ENCODE peak calls at places on chromosomes 11 and 22, in six cellular contexts. A is GM23338, T is body of pancreas, K is AG04450, Z is GM12865, L is ascending aorta. D is an unnamed sample.

GRCh38 chr11:95520765-95521542 is 268.6 kb downstream of the FAM76B start:
- DNase-seq in T (no peak), A (no peak), L (no peak), K (no peak), Z (no peak), D (peak)

GRCh38 chr11:45900916-45901617 is 6.0 kb downstream of the FREY1 start:
- DNase-seq in A (peak), T (peak), L (no peak), K (no peak), Z (no peak), D (no peak)

GRCh38 chr22:45742866-45743450 is 71.3 kb downstream of the ATXN10 start:
- DNase-seq in T (no peak), K (no peak), Z (no peak), A (no peak), L (peak), D (no peak)

GRCh38 chr22:31575190-31575589 is 78.9 kb downstream of the SFI1 start:
- DNase-seq in L (no peak), K (no peak), Z (no peak), T (no peak), A (no peak), D (no peak)

GRCh38 chr11:43866520-43866919 is 14.1 kb upstream of the ALKBH3 start:
- DNase-seq in L (no peak), K (no peak), Z (no peak), A (no peak), T (no peak), D (no peak)

GRCh38 chr11:117185739-117186430 is 7.3 kb downstream of the SIDT2 start:
- DNase-seq in Z (peak), A (no peak), K (no peak), L (no peak), T (no peak), D (no peak)

GRCh38 chr11:111512296-111513239 is at the start of gene BTG4:
- DNase-seq in T (no peak), L (no peak), K (no peak), A (peak), Z (no peak), D (no peak)

GRCh38 chr11:3049430-3050243 is 7.6 kb downstream of the CARS1 start:
- DNase-seq in L (peak), Z (peak), K (peak), T (peak), A (no peak), D (peak)

GRCh38 chr11:31233425-31233824 is 136.1 kb downstream of the DCDC1 start:
- DNase-seq in L (no peak), T (no peak), Z (peak), A (peak), K (no peak), D (no peak)

GRCh38 chr11:65382804-65383368 is 440 bp upstream of the SLC25A45 start:
- DNase-seq in T (peak), L (no peak), K (no peak), Z (no peak), A (no peak), D (no peak)
- H3K4me3 ChIP-seq in T (no peak), L (peak), K (peak), Z (peak), A (no peak), D (peak)

GRCh38 chr11:64225608-64226506 is at the start of the genes NUDT22 and TRPT1:
- DNase-seq in Z (peak), L (peak), K (peak), T (peak), A (peak), D (peak)
- TF ChIP-seq CTCF in Z (peak), L (peak), K (peak), T (peak), A (peak), D (peak)

GRCh38 chr22:37201066-37201820 is 11.0 kb downstream of the SSTR3 start:
- DNase-seq in T (no peak), Z (no peak), K (no peak), A (no peak), L (no peak), D (no peak)

GRCh38 chr22:37197451-37198289 is 9.6 kb upstream of the C1QTNF6 start:
- DNase-seq in K (no peak), T (peak), Z (no peak), L (peak), A (no peak), D (no peak)

GRCh38 chr22:37198290-37199102 is 10.4 kb upstream of the C1QTNF6 start:
- DNase-seq in T (peak), K (no peak), L (peak), Z (peak), A (peak), D (no peak)

GRCh38 chr22:37199103-37199838 is 11.2 kb upstream of the C1QTNF6 start:
- DNase-seq in K (peak), L (peak), Z (peak), A (peak), T (peak), D (peak)

GRCh38 chr22:37199839-37200161 is 11.8 kb upstream of the C1QTNF6 start:
- DNase-seq in A (peak), L (no peak), K (no peak), T (no peak), Z (no peak), D (no peak)
- H3K4me3 ChIP-seq in A (peak), L (peak), K (peak), T (no peak), Z (peak), D (no peak)

DNA sequence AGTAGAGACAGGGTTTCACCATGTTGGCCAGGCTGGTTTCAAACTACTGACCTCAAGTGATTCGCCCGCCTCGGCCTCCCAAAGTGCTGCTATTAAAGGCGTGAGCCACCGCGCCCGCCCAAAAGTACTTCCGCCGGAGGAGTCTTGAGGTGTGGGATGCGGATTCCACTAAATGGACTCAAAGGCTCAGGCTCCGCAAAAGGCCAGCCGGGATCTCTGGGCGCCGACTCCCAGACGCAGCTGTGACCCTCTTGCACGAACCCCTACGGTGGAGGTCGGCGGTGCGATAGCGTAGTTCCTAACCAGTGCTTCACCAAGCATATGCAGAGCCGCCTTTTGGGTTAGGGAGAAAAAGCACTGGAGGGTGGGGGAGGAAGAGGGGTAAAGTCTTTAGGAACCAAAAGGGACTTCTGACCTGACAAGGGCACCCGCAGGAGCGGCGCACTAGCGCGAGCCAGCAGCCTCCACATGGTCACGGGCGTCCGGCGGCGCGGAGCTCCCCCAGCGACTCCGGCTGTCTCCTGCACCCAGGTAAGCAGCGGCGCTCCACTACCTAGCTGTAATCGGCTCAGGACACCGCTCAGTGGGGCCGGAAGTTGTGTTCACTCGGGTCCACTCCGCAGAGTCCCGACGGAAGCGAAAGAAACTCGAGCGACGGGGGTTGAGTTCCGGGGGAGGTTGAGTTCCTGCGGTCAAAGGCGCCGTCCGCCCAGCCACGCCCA is at the start of gene MRPL16:
- DNase-seq in Z (peak), A (peak), K (peak), L (peak), T (peak), D (peak)
- TF ChIP-seq CTCF in Z (peak), A (peak), K (peak), L (peak), T (peak), D (peak)

GRCh38 chr11:62000539-62001446 is 33.4 kb upstream of the FTH1 start:
- DNase-seq in Z (no peak), L (no peak), A (no peak), T (no peak), K (no peak), D (no peak)

GRCh38 chr11:62001450-62002178 is 34.2 kb upstream of the FTH1 start:
- DNase-seq in K (no peak), T (peak), L (no peak), A (no peak), Z (no peak), D (no peak)

GRCh38 chr11:62005231-62005661 is 37.8 kb upstream of the FTH1 start:
- DNase-seq in T (no peak), L (no peak), Z (no peak), A (no peak), K (no peak), D (no peak)

GRCh38 chr11:62008177-62008576 is 40.7 kb upstream of the FTH1 start:
- DNase-seq in K (no peak), L (no peak), Z (peak), A (no peak), T (no peak), D (no peak)

GRCh38 chr11:62004473-62004872 is 37.0 kb upstream of the FTH1 start:
- DNase-seq in L (peak), Z (peak), A (no peak), K (peak), T (no peak), D (peak)
- H3K4me3 ChIP-seq in L (no peak), Z (no peak), A (no peak), K (no peak), T (no peak), D (no peak)

DNA sequence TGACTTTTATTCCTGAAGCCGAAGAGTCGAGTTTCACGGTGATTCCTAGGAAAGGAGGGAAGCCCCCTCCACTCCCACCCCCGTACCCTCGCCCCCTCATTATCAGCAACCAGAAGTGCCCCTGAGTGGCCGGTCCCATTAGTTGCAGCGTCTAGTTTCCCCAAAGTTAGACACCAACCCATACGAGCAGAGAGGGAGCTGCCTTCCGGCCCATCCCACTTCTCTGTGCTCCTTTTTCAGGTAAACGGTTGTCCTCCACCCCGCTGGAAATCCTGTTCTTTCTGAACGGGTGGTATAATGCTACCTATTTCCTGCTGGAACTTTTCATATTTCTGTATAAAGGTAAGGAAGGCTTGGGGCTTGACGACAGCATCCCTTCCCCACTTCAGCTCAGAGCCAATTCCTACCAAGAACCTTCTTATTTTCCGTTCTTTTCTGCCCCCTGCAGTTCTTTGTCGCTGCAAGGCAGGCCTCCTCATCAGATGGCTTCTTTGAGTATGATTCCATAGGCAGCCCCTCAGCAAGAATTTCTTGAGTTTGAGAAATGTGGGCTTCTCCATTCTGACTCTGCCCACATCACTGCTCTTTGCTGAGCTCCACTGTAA is 706 bp downstream of the TMEM216 start:
- DNase-seq in L (no peak), Z (peak), K (no peak), A (peak), T (no peak), D (no peak)
- TF ChIP-seq CTCF in L (peak), Z (peak), K (peak), A (peak), T (no peak), D (peak)

GRCh38 chr11:8809185-8809584 is 101.8 kb upstream of the AKIP1 start:
- DNase-seq in A (no peak), T (no peak), Z (no peak), L (no peak), K (no peak), D (no peak)
- H3K4me3 ChIP-seq in A (no peak), T (peak), Z (no peak), L (peak), K (peak), D (peak)

DNA sequence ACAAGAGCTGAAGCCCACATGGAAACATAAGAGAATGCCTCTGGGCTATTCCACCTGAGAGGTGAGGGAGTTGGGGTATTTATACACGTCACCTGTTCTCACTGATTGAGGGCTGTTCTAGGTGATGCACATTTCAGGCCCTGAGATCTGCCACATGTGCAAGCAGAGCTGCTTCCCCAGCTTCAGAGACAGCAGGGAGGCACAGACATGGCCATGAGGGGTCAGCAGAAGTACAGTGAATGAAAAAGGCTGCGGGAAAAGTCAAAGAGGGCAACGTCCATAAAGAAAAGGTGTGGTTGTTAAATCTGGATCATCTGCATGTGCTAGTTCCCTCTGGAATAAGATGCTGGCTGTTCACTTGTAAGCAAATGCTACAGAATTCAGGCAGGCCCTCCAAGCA is 75.4 kb downstream of the GAB4 start:
- DNase-seq in K (no peak), L (no peak), A (peak), T (no peak), Z (no peak), D (no peak)
- TF ChIP-seq CTCF in K (no peak), L (no peak), A (peak), T (no peak), Z (peak), D (peak)

GRCh38 chr11:62087694-62088093 is 36.1 kb upstream of the INCENP start:
- DNase-seq in A (no peak), K (no peak), Z (no peak), L (no peak), T (no peak), D (no peak)
- H3K4me3 ChIP-seq in A (no peak), K (no peak), Z (no peak), L (no peak), T (no peak), D (no peak)